ENCODE peak calls at places on chromosome 3, in nine cellular contexts. I is putamen, C is activated T-cell treated with anti-CD3 and anti-CD28 coated beads for 24 hours, P is transverse colon, U is dorsolateral prefrontal cortex, N is HEK293T, Y is mesothelial cell of epicardium, B is AML-193, M is EL. T is an unnamed sample.

GRCh38 chr3:101433652-101434051 is 79.4 kb downstream of the SENP7 start:
- DNase-seq in I (no peak), B (no peak), Y (no peak), M (no peak), N (no peak), P (no peak), C (no peak), U (no peak), T (no peak)

GRCh38 chr3:32842531-32842931 is 24.7 kb downstream of the TRIM71 start:
- DNase-seq in N (no peak), M (peak), P (peak), I (no peak), C (no peak), Y (no peak), B (no peak), U (no peak), T (no peak)

GRCh38 chr3:123027292-123028232 is at the start of gene SEMA5B:
- DNase-seq in I (peak), M (peak), B (no peak), N (peak), C (no peak), U (peak), P (peak), Y (peak), T (peak)

GRCh38 chr3:57108684-57109083 is 48.2 kb downstream of the SPATA12 start:
- DNase-seq in I (no peak), C (no peak), B (no peak), N (no peak), U (no peak), P (no peak), M (no peak), Y (no peak), T (no peak)

GRCh38 chr3:192929146-192929545 is 11.5 kb upstream of the MB21D2 start:
- DNase-seq in P (no peak), M (peak), U (no peak), B (no peak), Y (no peak), I (no peak), N (no peak), C (no peak), T (peak)

GRCh38 chr3:56835626-56836025 is 33.9 kb upstream of the ARHGEF3 start:
- DNase-seq in U (no peak), Y (no peak), I (no peak), N (no peak), P (no peak), C (no peak), M (peak), B (no peak), T (peak)

GRCh38 chr3:177212278-177212610 is 15.0 kb upstream of the TBL1XR1 start:
- DNase-seq in U (no peak), P (no peak), M (no peak), B (no peak), I (no peak), N (no peak), Y (no peak), C (no peak), T (no peak)

GRCh38 chr3:119639494-119640350 is 20.7 kb downstream of the POPDC2 start:
- DNase-seq in B (no peak), Y (no peak), U (no peak), I (no peak), M (peak), N (no peak), P (no peak), C (no peak), T (no peak)

GRCh38 chr3:14548321-14548729 is 8.2 kb upstream of the GRIP2 start:
- DNase-seq in U (peak), C (peak), Y (no peak), N (peak), I (peak), P (peak), M (peak), B (peak), T (peak)

GRCh38 chr3:195548496-195548895 is 5.4 kb upstream of the PPP1R2 start:
- DNase-seq in U (no peak), P (no peak), Y (no peak), M (no peak), N (no peak), B (no peak), C (no peak), I (no peak), T (no peak)

GRCh38 chr3:56468184-56469106 is at the start of gene ERC2:
- DNase-seq in U (peak), P (peak), Y (peak), N (peak), M (peak), C (no peak), B (no peak), I (peak), T (peak)

GRCh38 chr3:62882676-62883228 is 7.5 kb upstream of the CADPS start:
- DNase-seq in M (no peak), P (no peak), B (no peak), U (no peak), C (no peak), Y (no peak), N (no peak), I (no peak), T (peak)

GRCh38 chr3:139199421-139200010 is 144.3 kb upstream of the MRPS22 start:
- DNase-seq in N (no peak), P (no peak), I (no peak), B (no peak), U (no peak), C (no peak), Y (no peak), M (no peak), T (no peak)

GRCh38 chr3:88149146-88149515 is 628 bp upstream of the C3orf38 start:
- DNase-seq in U (no peak), I (no peak), M (no peak), N (peak), P (no peak), C (no peak), B (peak), Y (peak), T (peak)

GRCh38 chr3:184652465-184652864 is 59.4 kb downstream of the MAGEF1 start:
- DNase-seq in Y (no peak), N (no peak), I (no peak), M (no peak), C (no peak), B (no peak), U (no peak), P (no peak), T (peak)

GRCh38 chr3:126851382-126851781 is 131.5 kb upstream of the PLXNA1 start:
- DNase-seq in I (no peak), B (no peak), C (no peak), Y (no peak), U (no peak), N (no peak), P (no peak), M (no peak), T (no peak)

GRCh38 chr3:159632124-159632523 is 356.5 kb upstream of the IL12A start:
- DNase-seq in N (no peak), U (no peak), B (no peak), Y (no peak), P (no peak), I (no peak), M (no peak), C (no peak), T (no peak)

GRCh38 chr3:4633078-4634004 is 140.2 kb downstream of the ITPR1 start:
- DNase-seq in P (no peak), B (peak), N (peak), I (peak), M (peak), Y (no peak), C (no peak), U (no peak), T (peak)

GRCh38 chr3:129934234-129935123 is 40.0 kb upstream of the TRH start:
- DNase-seq in I (peak), U (no peak), B (peak), C (no peak), P (no peak), Y (no peak), N (peak), M (peak), T (peak)

GRCh38 chr3:12185172-12185710 is 26.5 kb upstream of the TIMP4 start:
- DNase-seq in I (no peak), C (no peak), U (no peak), M (no peak), Y (no peak), B (no peak), N (no peak), P (no peak), T (no peak)

GRCh38 chr3:74643636-74644035 is 29.2 kb upstream of the CNTN3 start:
- DNase-seq in B (no peak), C (no peak), N (no peak), Y (no peak), M (peak), P (peak), U (peak), I (no peak), T (peak)

GRCh38 chr3:69305011-69305410 is 80.9 kb downstream of the FRMD4B start:
- DNase-seq in I (no peak), Y (no peak), B (no peak), N (no peak), C (no peak), M (no peak), P (no peak), U (no peak), T (no peak)

T was measured in fibroblast of lung.